ENCODE peak calls at places on chromosome 7, in nine cellular contexts. A is HS-5; L is activated CD4-positive, alpha-beta T cell treated with anti-CD3 and anti-CD28 coated beads, Interleukin-2, amount 50 U/mL, for 24 hours; I is stimulated activated CD4-positive, alpha-beta T cell treated with anti-CD3 and anti-CD28 coated beads, Interleukin-4, amount 100 ng/mL, for 4 hours; T is activated effector memory CD4-positive, alpha-beta T cell treated with Interleukin-2 at 50 U/mL for 16 hours; B is iris pigment epithelial cell; S is stimulated activated naive B cell treated with anti-CD40 and anti-IgM and Interleukin-4, amounts not matched to agents 10 μg/mL and 1 μg/mL and 100 μg/mL, for 72 hours; X is aorta; N is activated T-helper 1 cell treated with anti-CD3 and anti-CD28 coated beads, Interleukin-2, amount 50 U/mL, for 16 hours. O is an unnamed sample.

GRCh38 chr7:71193099-71193810 is 61.3 kb downstream of the GALNT17 start:
- DNase-seq in A (no peak), L (no peak), I (no peak), T (no peak), B (no peak), S (no peak), X (no peak), N (no peak), O (no peak)

GRCh38 chr7:5429857-5430611 is 6.4 kb upstream of the TNRC18 start:
- DNase-seq in A (no peak), L (no peak), I (no peak), T (no peak), B (peak; percentile 31), S (no peak), X (no peak), N (no peak), O (peak; percentile 84)

GRCh38 chr7:33610918-33611317 is 294.4 kb upstream of the BMPER start:
- DNase-seq in A (no peak), L (no peak), I (no peak), T (no peak), B (no peak), S (no peak), X (no peak), N (no peak), O (no peak)

GRCh38 chr7:104627516-104627915 is 299.1 kb downstream of the LHFPL3 start:
- DNase-seq in A (no peak), L (no peak), I (no peak), T (no peak), B (peak; percentile 31), S (no peak), X (no peak), N (no peak), O (no peak)

GRCh38 chr7:150450491-150450992 is at the start of gene GIMAP8:
- DNase-seq in A (no peak), L (peak; percentile 41), I (peak; percentile 45), T (peak; percentile 64), B (no peak), S (no peak), X (peak; percentile 83), N (peak; percentile 49), O (peak; percentile 86)

GRCh38 chr7:25026156-25026555 is 46.2 kb upstream of the OSBPL3 start:
- DNase-seq in A (no peak), L (no peak), I (no peak), T (no peak), B (no peak), S (no peak), X (no peak), N (no peak), O (no peak)

GRCh38 chr7:81234896-81235295 is 316.0 kb upstream of the SEMA3C start:
- DNase-seq in A (no peak), L (no peak), I (no peak), T (no peak), B (peak; percentile 65), S (no peak), X (no peak), N (no peak), O (no peak)

GRCh38 chr7:95511716-95512260 is 26.0 kb downstream of the ASB4 start:
- DNase-seq in A (no peak), L (no peak), I (peak; percentile 25), T (peak; percentile 4), B (peak; percentile 76), S (peak; percentile 54), X (peak; percentile 63), N (peak; percentile 6), O (no peak)

GRCh38 chr7:92836489-92837213 is at the start of gene CDK6:
- DNase-seq in A (no peak), L (peak; percentile 57), I (peak; percentile 67), T (peak; percentile 58), B (peak; percentile 76), S (peak; percentile 60), X (peak; percentile 77), N (peak; percentile 49), O (peak; percentile 90)

GRCh38 chr7:17746131-17746530 is 194.2 kb downstream of the SNX13 start:
- DNase-seq in A (no peak), L (no peak), I (no peak), T (no peak), B (no peak), S (no peak), X (no peak), N (no peak), O (no peak)

GRCh38 chr7:88300401-88300800 is 6.3 kb downstream of the STEAP4 start:
- DNase-seq in A (no peak), L (no peak), I (no peak), T (no peak), B (no peak), S (no peak), X (no peak), N (no peak), O (no peak)

GRCh38 chr7:42167206-42167913 is 69.6 kb downstream of the GLI3 start:
- DNase-seq in A (no peak), L (no peak), I (no peak), T (no peak), B (peak; percentile 20), S (no peak), X (no peak), N (no peak), O (no peak)

GRCh38 chr7:129990403-129991192 is 37.8 kb upstream of the UBE2H start:
- DNase-seq in A (no peak), L (no peak), I (no peak), T (no peak), B (no peak), S (peak; percentile 27), X (no peak), N (no peak), O (no peak)

GRCh38 chr7:131027287-131027773 is 293.3 kb upstream of the KLF14 start:
- DNase-seq in A (peak; percentile 62), L (no peak), I (no peak), T (no peak), B (peak; percentile 93), S (no peak), X (no peak), N (no peak), O (no peak)

GRCh38 chr7:100655908-100656674 is at the start of gene ACTL6B:
- DNase-seq in A (no peak), L (no peak), I (no peak), T (peak; percentile 9), B (peak; percentile 26), S (no peak), X (peak; percentile 65), N (no peak), O (no peak)

GRCh38 chr7:103636153-103636552 is 190.1 kb upstream of the SLC26A5 start:
- DNase-seq in A (no peak), L (no peak), I (no peak), T (no peak), B (peak; percentile 44), S (no peak), X (no peak), N (no peak), O (no peak)

GRCh38 chr7:106731207-106731606 is 70.2 kb upstream of the CCDC71L start:
- DNase-seq in A (no peak), L (no peak), I (no peak), T (no peak), B (no peak), S (no peak), X (no peak), N (no peak), O (no peak)